ENCODE peak calls at places on chromosomes 5 and 9, in six cellular contexts. X is cardiac fibroblast, I is prostate gland, D is NCI-H774, O is adrenal gland, S is amygdala. J is an unnamed sample.

GRCh38 chr5:41978686-41979085 is 53.6 kb downstream of the FBXO4 start:
- DNase-seq in S (no peak), D (no peak), O (no peak), I (no peak), X (no peak), J (no peak)

GRCh38 chr5:133112026-133112660 is 60.3 kb downstream of the HSPA4 start:
- DNase-seq in X (no peak), I (no peak), D (no peak), O (no peak), S (no peak), J (no peak)

GRCh38 chr9:78298046-78298511 is 1.2 kb downstream of the PSAT1 start:
- DNase-seq in O (no peak), X (no peak), S (peak; percentile 33), D (no peak), I (no peak), J (peak; percentile 41)

GRCh38 chr9:120864719-120865118 is 12.3 kb downstream of the PHF19 start:
- DNase-seq in I (no peak), X (no peak), D (no peak), O (no peak), S (no peak), J (no peak)

GRCh38 chr9:11038956-11039355 is 426.2 kb upstream of the PTPRD start:
- DNase-seq in X (no peak), O (no peak), S (no peak), D (no peak), I (no peak), J (no peak)

GRCh38 chr9:21803674-21804048 is 1.2 kb downstream of the MTAP start:
- DNase-seq in S (no peak), D (no peak), O (no peak), I (no peak), X (no peak), J (no peak)

GRCh38 chr9:35357116-35357515 is 132.8 kb upstream of the RUSC2 start:
- DNase-seq in X (no peak), I (no peak), O (no peak), S (no peak), D (no peak), J (no peak)

GRCh38 chr5:140259509-140259908 is 43.4 kb downstream of the PFDN1 start:
- DNase-seq in D (no peak), I (no peak), X (no peak), S (no peak), O (no peak), J (no peak)

GRCh38 chr5:154316223-154316967 is 125.9 kb downstream of the GALNT10 start:
- DNase-seq in X (no peak), O (no peak), D (no peak), S (no peak), I (no peak), J (no peak)

GRCh38 chr5:179264053-179264540 is 81.2 kb downstream of the ADAMTS2 start:
- DNase-seq in X (no peak), I (no peak), S (no peak), O (peak; percentile 11), D (no peak), J (no peak)

GRCh38 chr9:135209852-135210251 is 122.4 kb downstream of the OLFM1 start:
- DNase-seq in S (no peak), O (no peak), D (no peak), X (no peak), I (no peak), J (no peak)